ENCODE peak calls at places on chromosomes 1 and 21, in eight cellular contexts. A is AG04450, E is left lung, G is upper lobe of left lung, U is pancreas, C is left ventricle myocardium inferior, B is hepatocyte, Q is GM12878. I is an unnamed sample.

GRCh38 chr1:92623187-92623778 is 136.6 kb upstream of the GFI1 start:
- DNase-seq in A (no peak), E (no peak), G (no peak), U (no peak), C (no peak), B (no peak), Q (no peak), I (no peak)

GRCh38 chr1:203289982-203290260 is 15.4 kb upstream of the BTG2 start:
- DNase-seq in A (no peak), E (no peak), G (no peak), U (no peak), C (no peak), B (no peak), Q (no peak), I (no peak)

GRCh38 chr1:151790940-151791651 is 796 bp upstream of the TDRKH start:
- DNase-seq in A (no peak), E (no peak), G (peak; percentile 41), U (no peak), C (no peak), B (peak; percentile 41), Q (no peak), I (no peak)

GRCh38 chr1:225554216-225554812 is 98.6 kb downstream of the ENAH start:
- DNase-seq in A (no peak), E (no peak), G (no peak), U (no peak), C (no peak), B (peak; percentile 19), Q (no peak), I (no peak)

GRCh38 chr1:97334454-97334853 is 586.4 kb downstream of the DPYD start:
- DNase-seq in A (peak; percentile 53), E (no peak), G (no peak), U (no peak), C (no peak), B (no peak), Q (no peak), I (no peak)

GRCh38 chr1:226736908-226737818 is 1.9 kb downstream of the ITPKB start:
- DNase-seq in A (no peak), E (peak; percentile 55), G (peak; percentile 48), U (peak; percentile 26), C (peak; percentile 39), B (peak; percentile 71), Q (no peak), I (no peak)

GRCh38 chr1:29497395-29498125 is 261.2 kb downstream of the PTPRU start:
- DNase-seq in A (no peak), E (no peak), G (no peak), U (no peak), C (no peak), B (no peak), Q (no peak), I (no peak)

GRCh38 chr1:55305735-55306134 is 90.6 kb upstream of the USP24 start:
- DNase-seq in A (no peak), E (no peak), G (no peak), U (no peak), C (no peak), B (no peak), Q (no peak), I (no peak)

GRCh38 chr1:84862810-84863251 is 30.2 kb downstream of the LPAR3 start:
- DNase-seq in A (no peak), E (no peak), G (no peak), U (no peak), C (no peak), B (no peak), Q (peak; percentile 80), I (no peak)

GRCh38 chr1:167661527-167662436 is 31.8 kb downstream of the RCSD1 start:
- DNase-seq in A (peak; percentile 79), E (no peak), G (no peak), U (no peak), C (no peak), B (peak; percentile 52), Q (no peak), I (no peak)

GRCh38 chr1:241356187-241356518 is 852 bp downstream of the RGS7 start:
- DNase-seq in A (no peak), E (no peak), G (no peak), U (no peak), C (no peak), B (peak; percentile 5), Q (no peak), I (no peak)

GRCh38 chr1:160565568-160565967 is 13.7 kb downstream of the CD84 start:
- DNase-seq in A (no peak), E (no peak), G (no peak), U (peak; percentile 46), C (no peak), B (no peak), Q (no peak), I (no peak)

GRCh38 chr1:56688522-56689026 is 43.5 kb downstream of the PRKAA2 start:
- DNase-seq in A (no peak), E (no peak), G (no peak), U (no peak), C (no peak), B (peak; percentile 56), Q (peak; percentile 1), I (no peak)

GRCh38 chr1:168405931-168406330 is 125.3 kb downstream of the TBX19 start:
- DNase-seq in A (no peak), E (no peak), G (no peak), U (no peak), C (no peak), B (no peak), Q (no peak), I (no peak)

GRCh38 chr1:220119043-220119512 is 25.1 kb downstream of the IARS2 start:
- DNase-seq in A (no peak), E (no peak), G (no peak), U (no peak), C (no peak), B (peak; percentile 65), Q (no peak), I (no peak)

GRCh38 chr1:82226198-82226505 is 425.4 kb downstream of the ADGRL2 start:
- DNase-seq in A (no peak), E (no peak), G (no peak), U (no peak), C (no peak), B (no peak), Q (no peak), I (no peak)

GRCh38 chr1:2644591-2645101 is 11.8 kb upstream of the MMEL1 start:
- DNase-seq in A (no peak), E (no peak), G (no peak), U (no peak), C (no peak), B (no peak), Q (no peak), I (no peak)

GRCh38 chr21:46423546-46424061 is 35.1 kb upstream of the DIP2A start:
- DNase-seq in A (no peak), E (no peak), G (no peak), U (no peak), C (no peak), B (no peak), Q (no peak), I (no peak)

GRCh38 chr1:219416598-219417238 is 196.2 kb downstream of the ZC3H11B start:
- DNase-seq in A (no peak), E (no peak), G (peak; percentile 36), U (peak; percentile 72), C (peak; percentile 21), B (peak; percentile 61), Q (peak; percentile 15), I (no peak)

GRCh38 chr1:86704972-86705632 is 726 bp downstream of the SH3GLB1 start:
- DNase-seq in A (no peak), E (peak; percentile 67), G (peak; percentile 69), U (no peak), C (peak; percentile 70), B (peak; percentile 73), Q (no peak), I (peak; percentile 51)

GRCh38 chr1:205563927-205564441 is 59.5 kb downstream of the CDK18 start:
- DNase-seq in A (no peak), E (no peak), G (peak; percentile 52), U (peak; percentile 5), C (no peak), B (no peak), Q (no peak), I (no peak)

GRCh38 chr1:18945401-18945849 is 11.1 kb downstream of the IFFO2 start:
- DNase-seq in A (no peak), E (no peak), G (no peak), U (no peak), C (peak; percentile 50), B (peak; percentile 86), Q (no peak), I (no peak)

GRCh38 chr1:206722751-206723499 is 38.2 kb downstream of the MAPKAPK2 start:
- DNase-seq in A (no peak), E (no peak), G (no peak), U (no peak), C (no peak), B (no peak), Q (no peak), I (no peak)
- H3K27ac ChIP-seq in A (peak overlapping the region; percentile 66), E (peak overlapping the region; percentile 73), G (peak overlapping the region; percentile 72), U (peak overlapping the region; percentile 81), C (peak overlapping the region; percentile 93), B (no peak overlapping the region), Q (no peak overlapping the region), I (peak overlapping the region; percentile 35)

DNA sequence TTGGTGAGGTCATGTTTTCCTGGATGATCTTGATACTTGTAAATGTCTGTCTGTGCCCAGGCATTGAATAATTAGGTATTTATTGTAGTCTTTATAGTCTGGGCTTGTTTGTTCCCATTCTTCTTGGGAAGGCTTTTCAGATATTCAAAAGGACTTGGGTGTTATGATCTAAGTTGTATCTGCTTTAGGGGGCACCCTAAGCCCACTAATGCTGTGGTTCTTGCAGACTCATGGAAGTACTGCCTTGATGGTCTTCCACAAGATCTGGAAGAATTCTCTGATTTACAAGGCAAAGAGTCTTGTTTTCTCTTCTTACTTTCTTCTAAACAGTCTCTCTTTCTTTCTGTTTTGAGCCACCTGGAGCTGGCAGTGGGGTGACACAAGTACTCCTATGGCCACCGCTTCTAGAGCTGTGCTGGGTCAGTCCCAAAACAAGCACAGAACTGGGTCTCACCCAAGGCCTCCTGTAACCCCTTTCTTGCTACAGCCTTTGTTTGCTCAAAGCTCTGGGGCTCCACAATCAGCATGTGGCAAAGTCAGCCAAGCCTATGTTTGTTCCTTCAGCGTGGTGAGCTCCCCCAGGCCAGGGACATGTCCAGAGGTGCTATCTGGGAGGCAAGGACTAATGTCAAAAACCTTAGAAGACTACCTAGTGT is 12.6 kb downstream of the VN1R5 start:
- DNase-seq in A (no peak), E (no peak), G (no peak), U (no peak), C (no peak), B (no peak), Q (no peak), I (no peak)
- H3K27ac ChIP-seq in A (no peak overlapping the region), E (no peak overlapping the region), G (no peak overlapping the region), U (no peak overlapping the region), C (no peak overlapping the region), B (no peak overlapping the region), Q (no peak overlapping the region), I (no peak overlapping the region)

GRCh38 chr1:154492115-154492514 is 9.9 kb upstream of the TDRD10 start:
- DNase-seq in A (no peak), E (no peak), G (no peak), U (no peak), C (no peak), B (no peak), Q (peak; percentile 48), I (no peak)
- H3K27ac ChIP-seq in A (no peak overlapping the region), E (peak overlapping the region; percentile 66), G (peak overlapping the region; percentile 84), U (no peak overlapping the region), C (peak overlapping the region; percentile 94), B (no peak overlapping the region), Q (no peak overlapping the region), I (no peak overlapping the region)

DNA sequence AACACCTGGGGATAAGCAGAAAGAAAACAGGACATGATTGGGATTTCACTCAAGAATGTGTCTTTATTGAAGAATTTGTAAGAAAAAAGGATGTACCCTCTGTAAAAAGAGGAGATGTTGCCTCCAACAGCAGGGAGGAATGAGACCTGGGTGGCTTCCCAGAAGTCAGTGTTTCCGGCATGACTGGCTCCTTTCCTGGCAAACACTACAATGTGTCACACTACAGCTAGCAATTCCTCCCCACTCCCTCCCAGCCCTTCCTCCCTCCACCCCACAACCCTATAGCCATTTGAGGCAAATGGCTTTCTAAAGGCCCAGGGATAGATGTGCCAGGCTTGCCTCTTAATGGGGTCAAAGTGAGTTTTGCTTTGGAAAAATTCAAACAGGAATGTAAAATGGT is 11.5 kb upstream of the COL8A2 start:
- DNase-seq in A (peak; percentile 63), E (no peak), G (peak; percentile 48), U (no peak), C (no peak), B (no peak), Q (no peak), I (no peak)
- H3K27ac ChIP-seq in A (peak overlapping the region; percentile 77), E (peak overlapping the region; percentile 64), G (peak overlapping the region; percentile 76), U (peak overlapping the region; percentile 50), C (peak overlapping the region; percentile 72), B (no peak overlapping the region), Q (no peak overlapping the region), I (peak overlapping the region; percentile 76)